ENCODE peak calls at places on chromosome 21, in six cellular contexts. One of them, this sample, is unnamed.

GRCh38 chr21:38810826-38811164 is 5.1 kb downstream of the ETS2 start:
- DNase-seq in K562: no peak
- DNase-seq in H1: no peak
- DNase-seq in GM12892: no peak
- DNase-seq in HepG2: no peak
- DNase-seq in GM12878: no peak
- DNase-seq in this sample: no peak

GRCh38 chr21:7917729-7918128 is 2603.7 kb upstream of the TPTE start:
- DNase-seq in H1: no peak
- DNase-seq in K562: no peak
- DNase-seq in GM12892: no peak
- DNase-seq in GM12878: no peak
- DNase-seq in HepG2: no peak
- DNase-seq in this sample: no peak

GRCh38 chr21:37367301-37367757 is 756 bp downstream of the DYRK1A start:
- DNase-seq in H1: no peak
- DNase-seq in GM12892: no peak
- DNase-seq in HepG2: no peak
- DNase-seq in GM12878: no peak
- DNase-seq in K562: no peak
- DNase-seq in this sample: no peak

GRCh38 chr21:32562426-32562825 is 22.9 kb downstream of the TCP10L start:
- DNase-seq in HepG2: no peak
- DNase-seq in K562: peak
- DNase-seq in H1: no peak
- DNase-seq in GM12878: no peak
- DNase-seq in GM12892: no peak
- DNase-seq in this sample: no peak

GRCh38 chr21:41491412-41491811 is 16.5 kb downstream of the TMPRSS2 start:
- DNase-seq in HepG2: no peak
- DNase-seq in K562: no peak
- DNase-seq in GM12878: no peak
- DNase-seq in H1: no peak
- DNase-seq in GM12892: no peak
- DNase-seq in this sample: no peak

GRCh38 chr21:43334214-43334958 is 92.5 kb downstream of the SIK1 start:
- DNase-seq in GM12892: no peak
- DNase-seq in HepG2: no peak
- DNase-seq in H1: no peak
- DNase-seq in GM12878: no peak
- DNase-seq in K562: no peak
- DNase-seq in this sample: no peak

GRCh38 chr21:43827015-43827611 is 37.7 kb downstream of the RRP1 start:
- DNase-seq in GM12892: no peak
- DNase-seq in H1: no peak
- DNase-seq in K562: peak
- DNase-seq in HepG2: no peak
- DNase-seq in GM12878: no peak
- DNase-seq in this sample: no peak

GRCh38 chr21:42988234-42988965 is 14.0 kb downstream of the PKNOX1 start:
- DNase-seq in H1: no peak
- DNase-seq in HepG2: no peak
- DNase-seq in GM12878: no peak
- DNase-seq in GM12892: no peak
- DNase-seq in K562: no peak
- DNase-seq in this sample: no peak

GRCh38 chr21:27261676-27262075 is 294.8 kb upstream of the ADAMTS5 start:
- DNase-seq in H1: no peak
- DNase-seq in K562: no peak
- DNase-seq in GM12892: no peak
- DNase-seq in HepG2: no peak
- DNase-seq in GM12878: no peak
- DNase-seq in this sample: no peak

GRCh38 chr21:42545745-42546144 is 32.1 kb downstream of the SLC37A1 start:
- DNase-seq in HepG2: no peak
- DNase-seq in GM12878: no peak
- DNase-seq in H1: no peak
- DNase-seq in GM12892: no peak
- DNase-seq in K562: peak
- DNase-seq in this sample: no peak

GRCh38 chr21:20419780-20420179 is 578.4 kb upstream of the NCAM2 start:
- DNase-seq in GM12892: no peak
- DNase-seq in HepG2: no peak
- DNase-seq in H1: no peak
- DNase-seq in GM12878: no peak
- DNase-seq in K562: no peak
- DNase-seq in this sample: no peak

GRCh38 chr21:40291560-40291959 is 424.3 kb downstream of the PCP4 start:
- DNase-seq in H1: peak
- DNase-seq in GM12878: no peak
- DNase-seq in GM12892: no peak
- DNase-seq in HepG2: no peak
- DNase-seq in K562: no peak
- DNase-seq in this sample: no peak

GRCh38 chr21:31326478-31327247 is 17.4 kb downstream of the TIAM1 start:
- DNase-seq in HepG2: no peak
- DNase-seq in GM12892: peak
- DNase-seq in GM12878: peak
- DNase-seq in K562: no peak
- DNase-seq in H1: no peak
- DNase-seq in this sample: peak

GRCh38 chr21:14685568-14685967 is 139.5 kb upstream of the SAMSN1 start:
- DNase-seq in K562: no peak
- DNase-seq in H1: no peak
- DNase-seq in HepG2: no peak
- DNase-seq in GM12878: peak
- DNase-seq in GM12892: no peak
- DNase-seq in this sample: no peak

GRCh38 chr21:14687277-14687642 is 141.1 kb upstream of the SAMSN1 start:
- DNase-seq in GM12878: peak
- DNase-seq in GM12892: no peak
- DNase-seq in HepG2: no peak
- DNase-seq in H1: no peak
- DNase-seq in K562: no peak
- DNase-seq in this sample: no peak

GRCh38 chr21:14688412-14688811 is 142.3 kb upstream of the SAMSN1 start:
- DNase-seq in HepG2: no peak
- DNase-seq in K562: no peak
- DNase-seq in H1: no peak
- DNase-seq in GM12892: no peak
- DNase-seq in GM12878: peak
- DNase-seq in this sample: no peak

GRCh38 chr21:14684071-14684470 is 138.0 kb upstream of the SAMSN1 start:
- DNase-seq in GM12892: no peak
- DNase-seq in HepG2: no peak
- DNase-seq in GM12878: peak
- DNase-seq in H1: no peak
- DNase-seq in K562: no peak
- DNase-seq in this sample: no peak

GRCh38 chr21:14686466-14687276 is 140.6 kb upstream of the SAMSN1 start:
- DNase-seq in K562: no peak
- DNase-seq in H1: no peak
- DNase-seq in HepG2: no peak
- DNase-seq in GM12892: no peak
- DNase-seq in GM12878: peak
- DNase-seq in this sample: no peak
- TF ChIP-seq TAF1 in K562: no peak
- TF ChIP-seq TAF1 in H1: no peak
- TF ChIP-seq TAF1 in HepG2: no peak
- TF ChIP-seq TAF1 in GM12892: no peak
- TF ChIP-seq TAF1 in GM12878: no peak
- TF ChIP-seq TAF1 in this sample: no peak

GRCh38 chr21:45765375-45765774 is 121.8 kb downstream of the PCBP3 start:
- DNase-seq in GM12878: no peak
- DNase-seq in GM12892: no peak
- DNase-seq in K562: no peak
- DNase-seq in HepG2: no peak
- DNase-seq in H1: no peak
- DNase-seq in this sample: no peak
- TF ChIP-seq TAF1 in GM12878: no peak
- TF ChIP-seq TAF1 in GM12892: no peak
- TF ChIP-seq TAF1 in K562: no peak
- TF ChIP-seq TAF1 in HepG2: no peak
- TF ChIP-seq TAF1 in H1: no peak
- TF ChIP-seq TAF1 in this sample: no peak

DNA sequence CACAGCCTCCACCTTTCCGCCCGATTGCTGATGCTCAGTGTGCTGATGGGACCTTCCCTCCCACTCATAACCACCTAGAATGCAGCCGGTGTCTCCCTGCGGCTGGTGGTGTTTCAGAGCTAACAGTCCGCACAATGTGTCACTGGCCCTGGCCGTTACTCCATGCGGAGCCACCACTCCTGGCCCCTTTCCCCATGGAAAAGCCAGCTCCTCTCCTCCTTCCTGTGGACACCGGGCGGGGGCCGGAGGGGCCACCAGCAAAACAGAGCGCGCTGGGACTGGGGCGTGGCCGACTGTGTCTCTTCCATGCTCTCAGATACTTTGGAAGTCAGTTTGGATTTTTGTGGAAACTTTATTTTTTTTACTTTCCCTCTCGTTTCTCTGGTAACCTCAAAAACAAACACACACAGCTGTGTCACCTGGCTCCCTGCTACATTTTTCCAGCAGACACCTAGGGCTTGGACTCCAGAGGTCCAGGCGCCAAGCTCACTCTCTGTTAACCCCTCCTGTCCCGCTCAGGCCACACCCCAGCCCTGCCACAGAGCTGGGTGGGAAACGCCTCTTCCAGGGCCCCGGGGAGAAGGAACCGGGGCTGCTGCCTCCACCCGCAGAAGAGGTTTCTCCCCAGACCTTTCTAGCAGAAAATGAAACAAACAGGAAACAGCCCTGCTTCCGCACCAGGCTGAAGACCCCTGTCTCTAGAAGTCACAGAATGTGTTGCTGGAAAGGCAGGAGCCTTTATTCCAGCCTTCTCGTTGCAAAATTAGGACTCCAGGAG is 32.5 kb upstream of the COL6A2 start:
- DNase-seq in GM12892: no peak
- DNase-seq in GM12878: no peak
- DNase-seq in K562: no peak
- DNase-seq in H1: no peak
- DNase-seq in HepG2: no peak
- DNase-seq in this sample: no peak
- TF ChIP-seq TAF1 in GM12892: no peak
- TF ChIP-seq TAF1 in GM12878: no peak
- TF ChIP-seq TAF1 in K562: no peak
- TF ChIP-seq TAF1 in H1: no peak
- TF ChIP-seq TAF1 in HepG2: no peak
- TF ChIP-seq TAF1 in this sample: no peak

GRCh38 chr21:28447453-28447852 is 545.2 kb downstream of the LTN1 start:
- DNase-seq in H1: no peak
- DNase-seq in HepG2: no peak
- DNase-seq in GM12878: no peak
- DNase-seq in GM12892: no peak
- DNase-seq in K562: no peak
- DNase-seq in this sample: no peak

GRCh38 chr21:28444567-28444966 is 548.1 kb downstream of the LTN1 start:
- DNase-seq in GM12892: no peak
- DNase-seq in HepG2: no peak
- DNase-seq in K562: no peak
- DNase-seq in H1: no peak
- DNase-seq in GM12878: no peak
- DNase-seq in this sample: no peak

GRCh38 chr21:28442624-28443023 is 550.1 kb downstream of the LTN1 start:
- DNase-seq in H1: no peak
- DNase-seq in GM12878: no peak
- DNase-seq in K562: no peak
- DNase-seq in HepG2: no peak
- DNase-seq in GM12892: no peak
- DNase-seq in this sample: no peak

GRCh38 chr21:28444131-28444530 is 548.5 kb downstream of the LTN1 start:
- DNase-seq in GM12878: no peak
- DNase-seq in HepG2: no peak
- DNase-seq in GM12892: no peak
- DNase-seq in H1: no peak
- DNase-seq in K562: no peak
- DNase-seq in this sample: no peak

DNA sequence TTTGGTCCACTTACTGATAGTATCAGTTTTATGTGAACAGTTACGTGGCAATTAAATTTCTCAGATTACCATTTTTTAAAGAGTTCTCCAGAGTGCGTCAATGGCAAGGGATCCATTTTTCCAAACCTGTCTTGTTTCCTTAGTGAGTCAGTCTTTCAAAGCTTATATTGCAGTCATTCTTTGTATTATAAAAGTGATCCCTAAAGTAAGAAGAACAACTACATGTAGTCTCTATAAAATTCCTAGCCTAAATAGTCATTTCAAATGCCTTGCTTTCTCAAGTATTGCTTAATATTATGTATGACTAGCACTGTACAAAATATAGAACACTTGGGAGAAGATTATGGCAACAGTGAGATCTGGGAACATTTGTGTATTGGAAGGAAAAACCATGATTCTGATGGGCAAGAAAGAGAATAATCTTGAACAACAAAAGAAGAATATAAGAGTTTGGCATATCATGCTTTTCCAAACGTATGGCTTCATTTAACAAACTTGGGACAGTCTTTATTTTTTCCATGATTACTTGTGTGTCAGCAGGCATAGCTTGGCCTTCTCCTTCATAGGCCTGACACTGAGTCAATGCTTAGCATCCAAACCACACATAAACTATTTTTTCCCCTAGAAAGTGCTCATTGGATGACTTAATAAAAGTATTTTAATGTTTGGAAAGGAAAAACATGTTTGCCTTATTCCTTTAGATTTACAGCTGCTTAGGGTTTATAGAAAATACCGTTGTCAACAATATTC is 547.4 kb downstream of the LTN1 start:
- DNase-seq in GM12878: no peak
- DNase-seq in GM12892: no peak
- DNase-seq in HepG2: no peak
- DNase-seq in K562: no peak
- DNase-seq in H1: no peak
- DNase-seq in this sample: no peak
- TF ChIP-seq TAF1 in GM12878: no peak
- TF ChIP-seq TAF1 in GM12892: no peak
- TF ChIP-seq TAF1 in HepG2: no peak
- TF ChIP-seq TAF1 in K562: no peak
- TF ChIP-seq TAF1 in H1: no peak
- TF ChIP-seq TAF1 in this sample: no peak

GRCh38 chr21:15062566-15062965 is 2.2 kb downstream of the NRIP1 start:
- DNase-seq in GM12878: no peak
- DNase-seq in K562: peak
- DNase-seq in HepG2: no peak
- DNase-seq in GM12892: no peak
- DNase-seq in H1: no peak
- DNase-seq in this sample: no peak
- TF ChIP-seq TAF1 in GM12878: no peak
- TF ChIP-seq TAF1 in K562: no peak
- TF ChIP-seq TAF1 in HepG2: no peak
- TF ChIP-seq TAF1 in GM12892: no peak
- TF ChIP-seq TAF1 in H1: no peak
- TF ChIP-seq TAF1 in this sample: no peak